ENCODE peak calls at places on chromosomes 6 and 20, in six cellular contexts. G is mesothelial cell of epicardium, V is tibial nerve, D is pancreas, U is type B pancreatic cell, R is left lung. H is an unnamed sample.

GRCh38 chr20:22684763-22685443 is 100.5 kb upstream of the FOXA2 start:
- DNase-seq in G (no peak), V (no peak), D (no peak), U (no peak), R (no peak), H (no peak)

GRCh38 chr6:127146935-127147334 is 28.5 kb downstream of the RSPO3 start:
- DNase-seq in G (no peak), V (no peak), D (no peak), U (no peak), R (peak; percentile 32), H (no peak)

GRCh38 chr6:100622907-100623692 is 158.4 kb upstream of the SIM1 start:
- DNase-seq in G (no peak), V (no peak), D (no peak), U (no peak), R (no peak), H (no peak)

GRCh38 chr6:134477991-134478635 is 160.2 kb upstream of the SGK1 start:
- DNase-seq in G (no peak), V (no peak), D (no peak), U (no peak), R (no peak), H (no peak)

GRCh38 chr6:44494011-44494501 is 106.5 kb downstream of the CDC5L start:
- DNase-seq in G (no peak), V (no peak), D (no peak), U (no peak), R (no peak), H (no peak)

GRCh38 chr6:104281370-104281769 is 578.3 kb downstream of the HACE1 start:
- DNase-seq in G (no peak), V (no peak), D (no peak), U (no peak), R (no peak), H (no peak)

GRCh38 chr20:41889871-41890224 is 271.7 kb upstream of the CHD6 start:
- DNase-seq in G (no peak), V (no peak), D (no peak), U (no peak), R (no peak), H (no peak)

GRCh38 chr6:2563635-2564034 is 187.1 kb downstream of the MYLK4 start:
- DNase-seq in G (no peak), V (no peak), D (no peak), U (no peak), R (no peak), H (no peak)

GRCh38 chr6:134063121-134063965 is 10.9 kb upstream of the SLC2A12 start:
- DNase-seq in G (no peak), V (no peak), D (no peak), U (no peak), R (no peak), H (no peak)

GRCh38 chr6:41940759-41941279 is 789 bp downstream of the CCND3 start:
- DNase-seq in G (peak; percentile 52), V (no peak), D (peak; percentile 26), U (no peak), R (peak; percentile 59), H (no peak)

GRCh38 chr20:51432875-51433274 is 109.6 kb downstream of the NFATC2 start:
- DNase-seq in G (no peak), V (no peak), D (no peak), U (no peak), R (no peak), H (no peak)

GRCh38 chr20:60349418-60349817 is 391.2 kb downstream of the CDH26 start:
- DNase-seq in G (no peak), V (no peak), D (no peak), U (no peak), R (no peak), H (no peak)

GRCh38 chr6:133623065-133623464 is 265.8 kb upstream of the TCF21 start:
- DNase-seq in G (no peak), V (peak; percentile 26), D (no peak), U (no peak), R (no peak), H (no peak)

GRCh38 chr6:38639498-38640215 is at the start of gene BTBD9:
- DNase-seq in G (peak; percentile 82), V (peak; percentile 64), D (peak; percentile 75), U (peak; percentile 87), R (peak; percentile 81), H (peak; percentile 87)

GRCh38 chr6:25166955-25167753 is 112.0 kb upstream of the CARMIL1 start:
- DNase-seq in G (no peak), V (no peak), D (peak; percentile 11), U (no peak), R (no peak), H (no peak)

GRCh38 chr6:136923116-136923953 is 1.2 kb downstream of the SLC35D3 start:
- DNase-seq in G (no peak), V (no peak), D (peak; percentile 6), U (no peak), R (no peak), H (no peak)

GRCh38 chr6:116605935-116606334 is 10.3 kb upstream of the RSPH4A start:
- DNase-seq in G (no peak), V (no peak), D (no peak), U (no peak), R (no peak), H (no peak)

GRCh38 chr6:14059791-14060436 is 57.7 kb upstream of the CD83 start:
- DNase-seq in G (no peak), V (no peak), D (peak; percentile 40), U (no peak), R (no peak), H (no peak)

GRCh38 chr6:95815389-95816056 is 200.3 kb upstream of the FUT9 start:
- DNase-seq in G (no peak), V (peak; percentile 4), D (no peak), U (no peak), R (no peak), H (no peak)

GRCh38 chr6:31701666-31702420 is 1.3 kb downstream of the ABHD16A start:
- DNase-seq in G (no peak), V (no peak), D (no peak), U (no peak), R (no peak), H (no peak)

GRCh38 chr6:56526860-56527544 is 115.7 kb downstream of the DST start:
- DNase-seq in G (no peak), V (no peak), D (no peak), U (no peak), R (no peak), H (no peak)

GRCh38 chr6:118514689-118515088 is 33.4 kb upstream of the PLN start:
- DNase-seq in G (no peak), V (no peak), D (peak; percentile 20), U (no peak), R (no peak), H (no peak)

GRCh38 chr6:110048221-110048875 is 70.2 kb downstream of the GPR6 start:
- DNase-seq in G (no peak), V (no peak), D (no peak), U (no peak), R (no peak), H (no peak)

GRCh38 chr6:110054664-110055386 is 76.7 kb downstream of the GPR6 start:
- DNase-seq in G (no peak), V (no peak), D (no peak), U (no peak), R (no peak), H (no peak)

GRCh38 chr6:110049696-110050465 is 71.8 kb downstream of the GPR6 start:
- DNase-seq in G (no peak), V (no peak), D (no peak), U (no peak), R (no peak), H (no peak)

GRCh38 chr6:110055387-110055735 is 77.2 kb downstream of the GPR6 start:
- DNase-seq in G (no peak), V (no peak), D (no peak), U (no peak), R (no peak), H (no peak)

GRCh38 chr6:110053395-110054240 is 75.5 kb downstream of the GPR6 start:
- DNase-seq in G (no peak), V (peak; percentile 25), D (peak; percentile 12), U (no peak), R (no peak), H (no peak)
- TF ChIP-seq CTCF in G (peak; percentile 68), V (peak; percentile 64), D (peak; percentile 61), U (peak; percentile 86), R (peak; percentile 63), H (peak; percentile 67)

DNA sequence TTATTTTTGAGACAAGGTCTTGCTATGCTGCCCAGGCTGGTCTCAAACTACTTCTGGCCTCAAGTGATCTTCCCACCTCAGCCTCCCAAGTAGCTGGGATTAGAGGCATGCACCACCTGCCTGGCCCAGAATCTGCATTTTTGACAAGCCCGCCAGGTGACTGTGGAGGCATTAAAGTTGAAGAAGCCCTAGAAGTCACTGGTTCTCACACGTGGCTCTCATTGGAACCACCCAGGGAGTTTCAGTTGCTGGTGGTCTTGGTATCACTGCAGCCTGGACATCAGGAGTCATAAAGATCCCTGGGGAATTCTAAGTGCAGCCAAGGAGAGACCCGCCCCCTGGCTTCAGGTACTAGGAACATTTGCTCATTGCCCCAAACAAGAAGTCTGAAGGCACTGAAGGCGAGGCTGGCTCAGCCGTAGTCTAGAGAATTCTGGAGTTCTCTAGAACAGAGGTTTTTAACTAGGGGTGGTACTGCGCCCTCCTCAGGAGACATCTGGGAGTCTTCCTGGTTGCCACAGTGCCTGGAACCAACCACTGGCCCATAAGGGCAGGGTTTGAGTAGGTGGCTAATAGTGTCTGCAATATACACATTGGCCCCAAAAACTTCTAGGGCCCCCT is 182.8 kb downstream of the ZMYND8 start:
- DNase-seq in G (no peak), V (no peak), D (no peak), U (no peak), R (no peak), H (no peak)
- TF ChIP-seq CTCF in G (no peak), V (no peak), D (no peak), U (no peak), R (no peak), H (peak; percentile 17)

GRCh38 chr6:4582506-4582905 is 193.7 kb upstream of the CDYL start:
- DNase-seq in G (no peak), V (no peak), D (no peak), U (no peak), R (no peak), H (no peak)
- TF ChIP-seq CTCF in G (no peak), V (no peak), D (no peak), U (no peak), R (no peak), H (no peak)

DNA sequence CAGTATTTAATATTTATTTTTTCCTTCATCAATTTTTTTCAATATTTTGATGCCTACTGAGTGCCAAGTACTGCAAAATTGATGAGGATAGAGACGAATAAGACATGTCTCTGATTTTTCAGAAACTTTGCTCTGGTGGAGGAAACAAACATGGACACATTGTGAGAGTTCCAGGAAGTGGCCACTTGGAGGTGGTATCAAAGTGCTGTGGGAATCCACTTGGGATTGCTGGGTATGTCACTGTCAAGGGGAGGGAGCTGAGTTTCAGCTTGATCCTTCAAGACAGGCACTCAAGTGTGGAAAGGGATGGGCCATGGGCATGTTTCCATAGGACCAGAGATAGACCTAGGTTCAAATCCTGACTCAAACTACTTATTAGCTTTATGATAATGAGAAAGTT is 24.5 kb upstream of the ABCC10 start:
- DNase-seq in G (no peak), V (no peak), D (no peak), U (no peak), R (no peak), H (no peak)
- TF ChIP-seq CTCF in G (no peak), V (no peak), D (no peak), U (peak; percentile 33), R (no peak), H (peak; percentile 11)